ENCODE peak calls at places on chromosomes 2 and 18, in ten cellular contexts. P is effector memory CD4-positive, alpha-beta T cell; I is PC-9; J is upper lobe of right lung; Q is A673; M is breast epithelium; B is neuronal stem cell; Z is adrenal gland; H is CD8-positive, alpha-beta memory T cell; F is psoas muscle. W is an unnamed sample. For H3K27me3 and H3K9me3, the result is how much of the 10 kb centered on the place peaks cover.

GRCh38 chr18:45416168-45416567 is 199.1 kb upstream of the SLC14A2 start:
- DNase-seq in P (no peak), I (no peak), J (no peak), Q (no peak), M (no peak), B (no peak), Z (peak), H (no peak), F (no peak), W (no peak)

GRCh38 chr2:209960676-209961630 is 41.5 kb upstream of the RPE start:
- DNase-seq in P (no peak), I (no peak), J (no peak), Q (peak), M (no peak), B (peak), Z (peak), H (no peak), F (no peak), W (peak)

GRCh38 chr2:171081649-171082111 is 79.0 kb downstream of the TLK1 start:
- DNase-seq in P (no peak), I (no peak), J (no peak), Q (no peak), M (no peak), B (no peak), Z (no peak), H (no peak), F (no peak), W (no peak)

GRCh38 chr2:40165503-40165867 is 286.4 kb downstream of the SLC8A1 start:
- DNase-seq in P (no peak), I (no peak), J (no peak), Q (no peak), M (no peak), B (no peak), Z (no peak), H (no peak), F (no peak), W (no peak)

GRCh38 chr2:188902906-188903305 is 71.3 kb upstream of the COL3A1 start:
- DNase-seq in P (no peak), I (no peak), J (no peak), Q (peak), M (no peak), B (no peak), Z (no peak), H (no peak), F (no peak), W (no peak)

GRCh38 chr2:67671464-67672450 is 274.6 kb downstream of the ETAA1 start:
- DNase-seq in P (no peak), I (no peak), J (no peak), Q (no peak), M (no peak), B (no peak), Z (no peak), H (no peak), F (no peak), W (no peak)

GRCh38 chr2:182228073-182228473 is 198.8 kb downstream of the PDE1A start:
- DNase-seq in P (no peak), I (no peak), J (no peak), Q (no peak), M (no peak), B (no peak), Z (no peak), H (no peak), F (no peak), W (no peak)

GRCh38 chr2:160387558-160388262 is 105.9 kb downstream of the RBMS1 start:
- DNase-seq in P (no peak), I (no peak), J (no peak), Q (no peak), M (no peak), B (no peak), Z (no peak), H (no peak), F (peak), W (peak)

GRCh38 chr2:55961318-55961911 is 37.8 kb upstream of the EFEMP1 start:
- DNase-seq in P (no peak), I (peak), J (no peak), Q (peak), M (no peak), B (peak), Z (no peak), H (no peak), F (no peak), W (peak)

GRCh38 chr18:29840101-29840500 is 1202.4 kb downstream of the DSC3 start:
- DNase-seq in P (no peak), I (peak), J (no peak), Q (no peak), M (no peak), B (no peak), Z (no peak), H (no peak), F (no peak), W (peak)

GRCh38 chr2:55771612-55772011 is 78.0 kb upstream of the PNPT1 start:
- DNase-seq in P (no peak), I (peak), J (no peak), Q (peak), M (no peak), B (no peak), Z (no peak), H (no peak), F (no peak), W (no peak)

GRCh38 chr2:219508933-219509779 is 5.1 kb upstream of the ASIC4 start:
- DNase-seq in P (no peak), I (no peak), J (no peak), Q (peak), M (no peak), B (no peak), Z (no peak), H (no peak), F (no peak), W (no peak)

GRCh38 chr2:156333951-156334495 is 1.5 kb upstream of the NR4A2 start:
- DNase-seq in P (no peak), I (no peak), J (peak), Q (peak), M (peak), B (peak), Z (peak), H (no peak), F (peak), W (peak)

GRCh38 chr2:38146302-38146916 is 70.5 kb upstream of the CYP1B1 start:
- DNase-seq in P (no peak), I (peak), J (peak), Q (peak), M (no peak), B (no peak), Z (peak), H (no peak), F (peak), W (peak)

GRCh38 chr2:8608411-8608954 is 73.4 kb upstream of the ID2 start:
- DNase-seq in P (no peak), I (no peak), J (peak), Q (no peak), M (no peak), B (no peak), Z (no peak), H (no peak), F (no peak), W (no peak)

GRCh38 chr18:34444622-34445021 is 219.9 kb upstream of the NOL4 start:
- DNase-seq in P (no peak), I (no peak), J (no peak), Q (no peak), M (no peak), B (no peak), Z (no peak), H (no peak), F (no peak), W (no peak)

GRCh38 chr2:98927059-98927458 is 9.0 kb downstream of the CRACDL start:
- DNase-seq in P (no peak), I (no peak), J (no peak), Q (no peak), M (no peak), B (no peak), Z (no peak), H (no peak), F (no peak), W (no peak)

GRCh38 chr2:36357506-36358316 is 2.1 kb downstream of the CRIM1 start:
- DNase-seq in P (no peak), I (peak), J (no peak), Q (peak), M (no peak), B (no peak), Z (peak), H (peak), F (peak), W (peak)

GRCh38 chr2:162293122-162293781 is 25.2 kb downstream of the IFIH1 start:
- DNase-seq in P (no peak), I (no peak), J (no peak), Q (no peak), M (no peak), B (no peak), Z (no peak), H (no peak), F (no peak), W (peak)

GRCh38 chr2:119523959-119524694 is at the start of gene SCTR:
- DNase-seq in P (no peak), I (no peak), J (peak), Q (no peak), M (no peak), B (peak), Z (no peak), H (no peak), F (no peak), W (no peak)

GRCh38 chr2:213080969-213081617 is 70.3 kb downstream of the IKZF2 start:
- DNase-seq in P (no peak), I (no peak), J (no peak), Q (no peak), M (no peak), B (no peak), Z (no peak), H (no peak), F (no peak), W (no peak)

GRCh38 chr2:115678129-115678528 is 1235.7 kb downstream of the DPP10 start:
- DNase-seq in P (no peak), I (no peak), J (peak), Q (no peak), M (no peak), B (no peak), Z (no peak), H (no peak), F (no peak), W (no peak)

GRCh38 chr2:162058973-162059668 is 14.9 kb downstream of the DPP4 start:
- DNase-seq in P (no peak), I (no peak), J (no peak), Q (no peak), M (no peak), B (no peak), Z (no peak), H (no peak), F (no peak), W (no peak)

GRCh38 chr2:197947219-197947757 is 142.9 kb downstream of the PLCL1 start:
- DNase-seq in P (no peak), I (no peak), J (no peak), Q (no peak), M (no peak), B (no peak), Z (no peak), H (no peak), F (no peak), W (no peak)

GRCh38 chr2:104289646-104290565 is 564.0 kb upstream of the POU3F3 start:
- DNase-seq in P (no peak), I (no peak), J (no peak), Q (no peak), M (no peak), B (no peak), Z (no peak), H (no peak), F (no peak), W (no peak)

GRCh38 chr2:153474407-153474806 is 4.2 kb downstream of the RPRM start:
- DNase-seq in P (no peak), I (no peak), J (no peak), Q (no peak), M (no peak), B (no peak), Z (no peak), H (no peak), F (no peak), W (no peak)

GRCh38 chr18:59033361-59033760 is 106.3 kb upstream of the SEC11C start:
- DNase-seq in P (no peak), I (no peak), J (no peak), Q (no peak), M (no peak), B (no peak), Z (no peak), H (no peak), F (no peak), W (no peak)

GRCh38 chr2:27776097-27776496 is 4.6 kb downstream of the MRPL33 start:
- DNase-seq in P (no peak), I (no peak), J (no peak), Q (peak), M (no peak), B (no peak), Z (peak), H (no peak), F (peak), W (peak)

GRCh38 chr2:207711750-207712487 is 479 bp downstream of the CCNYL1 start:
- DNase-seq in P (peak), I (peak), J (no peak), Q (peak), M (peak), B (peak), Z (no peak), H (peak), F (peak), W (peak)

DNA sequence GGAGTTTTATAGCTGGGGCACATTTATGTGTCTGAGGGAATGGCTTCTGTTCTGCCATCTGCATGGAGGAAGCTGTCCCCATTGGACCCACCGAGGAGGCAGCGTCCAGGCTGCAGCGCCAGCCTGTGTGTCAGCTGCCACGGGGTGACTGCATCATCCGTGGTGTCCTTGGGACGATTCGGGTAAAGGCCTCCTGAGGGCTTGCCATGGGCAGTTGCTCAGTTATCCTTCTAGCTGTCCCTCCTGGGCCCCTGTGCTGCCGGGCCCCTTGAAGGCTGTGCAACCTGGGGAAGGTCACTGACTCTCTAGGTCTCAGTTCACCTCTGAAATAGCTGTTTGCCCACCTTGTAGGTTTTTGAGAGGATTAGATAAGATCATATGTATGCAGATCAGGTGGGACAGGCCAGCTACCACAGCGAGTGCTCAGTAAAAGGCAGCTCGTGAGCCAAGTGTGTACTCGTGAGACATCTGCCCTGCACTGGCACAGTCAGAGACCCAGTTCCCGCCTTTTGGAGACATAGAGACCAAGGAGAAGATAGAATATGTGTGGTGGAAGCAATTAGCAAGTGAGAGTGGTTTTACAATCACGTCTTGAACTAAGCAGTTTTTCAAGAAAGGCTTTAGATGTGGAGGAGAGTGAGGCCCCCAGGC is 10.6 kb downstream of the LDLRAD4 start:
- DNase-seq in P (no peak), I (no peak), J (no peak), Q (no peak), M (no peak), B (no peak), Z (peak), H (no peak), F (no peak), W (no peak)
- H3K27me3 ChIP-seq in P (under half), I (half or more), J (under half), Q (under half), M (under half), B (under half), Z (under half), H (under half), F (under half), W (under half)

GRCh38 chr2:218217366-218218309 is 649 bp downstream of the ARPC2 start:
- DNase-seq in P (peak), I (no peak), J (peak), Q (peak), M (peak), B (peak), Z (peak), H (peak), F (peak), W (peak)
- H3K4me3 ChIP-seq in P (peak), I (peak), J (peak), Q (peak), M (peak), B (peak), Z (peak), H (peak), F (peak), W (peak)

DNA sequence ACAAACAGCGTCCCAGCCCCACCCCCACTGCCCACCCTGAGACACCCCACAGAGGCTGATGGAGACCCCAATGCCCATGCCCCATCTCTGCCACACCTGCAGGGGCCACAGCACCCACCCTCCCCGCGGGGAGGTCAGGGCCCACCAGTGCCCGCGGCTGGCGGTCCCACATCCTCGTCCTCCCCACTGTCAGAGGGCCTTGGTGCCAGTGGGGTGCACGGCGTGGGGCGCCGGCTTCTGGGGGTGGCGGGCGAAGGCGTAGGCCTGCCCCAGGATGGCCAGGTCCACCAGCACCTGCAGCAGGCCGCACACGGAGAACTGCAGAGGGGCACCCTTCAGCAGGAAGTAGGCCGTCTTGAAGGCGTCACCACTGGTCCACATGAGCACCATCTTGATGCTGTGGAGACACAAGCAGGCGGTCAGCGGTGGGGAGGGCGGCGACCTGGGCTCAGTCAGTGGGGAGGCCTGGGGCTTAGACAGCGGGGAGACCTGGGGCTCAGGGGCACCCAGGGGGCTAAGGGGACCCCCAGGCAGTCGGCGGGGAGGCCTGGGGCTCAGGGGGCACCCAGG is 47.6 kb downstream of the SLC66A2 start:
- DNase-seq in P (no peak), I (no peak), J (peak), Q (no peak), M (no peak), B (no peak), Z (peak), H (no peak), F (no peak), W (no peak)
- H3K9me3 ChIP-seq in P (under half), I (under half), J (under half), Q (under half), M (under half), B (under half), Z (under half), H (under half), F (under half), W (under half)

GRCh38 chr2:95023222-95023597 is 2.3 kb upstream of the MAL start:
- DNase-seq in P (peak), I (peak), J (no peak), Q (no peak), M (no peak), B (no peak), Z (no peak), H (peak), F (no peak), W (no peak)
- H3K27me3 ChIP-seq in P (under half), I (under half), J (under half), Q (half or more), M (under half), B (half or more), Z (half or more), H (under half), F (under half), W (under half)

GRCh38 chr2:83378921-83379320 is 1080.2 kb downstream of the SUCLG1 start:
- DNase-seq in P (no peak), I (no peak), J (no peak), Q (no peak), M (no peak), B (no peak), Z (no peak), H (no peak), F (no peak), W (no peak)

GRCh38 chr2:83376731-83377130 is 1082.3 kb downstream of the SUCLG1 start:
- DNase-seq in P (no peak), I (no peak), J (no peak), Q (no peak), M (no peak), B (no peak), Z (no peak), H (no peak), F (no peak), W (no peak)
- H3K4me3 ChIP-seq in P (no peak), I (no peak), J (no peak), Q (no peak), M (no peak), B (no peak), Z (no peak), H (no peak), F (no peak), W (no peak)

GRCh38 chr2:24540011-24540477 is 49.0 kb downstream of the NCOA1 start:
- DNase-seq in P (no peak), I (no peak), J (no peak), Q (no peak), M (no peak), B (no peak), Z (no peak), H (no peak), F (no peak), W (no peak)

GRCh38 chr2:24544456-24545115 is 53.5 kb downstream of the NCOA1 start:
- DNase-seq in P (no peak), I (no peak), J (no peak), Q (no peak), M (no peak), B (no peak), Z (no peak), H (no peak), F (no peak), W (no peak)

GRCh38 chr2:24546668-24547067 is 55.6 kb downstream of the NCOA1 start:
- DNase-seq in P (no peak), I (no peak), J (no peak), Q (no peak), M (no peak), B (no peak), Z (no peak), H (no peak), F (no peak), W (no peak)

GRCh38 chr2:24542269-24542872 is 51.3 kb downstream of the NCOA1 start:
- DNase-seq in P (no peak), I (no peak), J (no peak), Q (no peak), M (no peak), B (no peak), Z (no peak), H (no peak), F (no peak), W (no peak)

GRCh38 chr2:24543252-24543651 is 52.2 kb downstream of the NCOA1 start:
- DNase-seq in P (no peak), I (no peak), J (no peak), Q (no peak), M (no peak), B (no peak), Z (no peak), H (no peak), F (no peak), W (no peak)
- H3K9me3 ChIP-seq in P (under half), I (under half), J (under half), Q (under half), M (under half), B (under half), Z (under half), H (under half), F (under half), W (under half)

DNA sequence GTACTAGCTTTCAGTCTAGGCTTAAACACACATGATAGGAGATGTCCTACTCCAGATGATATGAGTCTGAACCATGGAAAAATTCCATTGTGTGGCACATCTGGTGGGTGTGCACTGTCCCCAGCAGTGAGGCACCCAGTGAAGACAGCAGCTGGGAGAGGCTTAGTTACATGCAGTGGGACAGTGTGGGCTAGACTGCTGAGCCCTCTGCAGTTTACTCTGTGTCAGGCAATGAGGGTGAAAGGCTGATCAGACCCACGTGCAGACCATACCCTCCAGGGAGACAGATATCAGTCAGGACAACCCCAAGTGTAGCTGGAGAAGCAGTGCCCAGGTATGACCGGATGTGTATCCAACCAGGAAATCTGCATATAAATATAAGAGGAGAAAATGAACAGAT is 13.4 kb downstream of the IL37 start:
- DNase-seq in P (no peak), I (no peak), J (no peak), Q (no peak), M (no peak), B (no peak), Z (no peak), H (no peak), F (no peak), W (no peak)
- H3K27me3 ChIP-seq in P (under half), I (under half), J (under half), Q (under half), M (under half), B (under half), Z (under half), H (under half), F (under half), W (under half)